ENCODE peak calls at places on chromosomes 12 and 14, in six cellular contexts. A, P, I, U, W and C are unnamed samples.

GRCh38 chr14:79543348-79543747 is 668.0 kb downstream of the DIO2 start:
- DNase-seq in A (no peak), W (no peak), U (no peak), I (no peak), P (no peak), C (no peak)

GRCh38 chr14:23454445-23454856 is 15.1 kb upstream of the NGDN start:
- DNase-seq in U (no peak), W (no peak), P (no peak), I (peak), A (no peak), C (no peak)

GRCh38 chr12:89679631-89680030 is 29.0 kb downstream of the ATP2B1 start:
- DNase-seq in W (no peak), I (no peak), U (no peak), A (no peak), P (no peak), C (no peak)

GRCh38 chr14:90903101-90903500 is 86.9 kb upstream of the TTC7B start:
- DNase-seq in I (peak), A (peak), W (no peak), U (peak), P (peak), C (peak)

GRCh38 chr14:76135722-76136121 is 16.0 kb upstream of the GPATCH2L start:
- DNase-seq in U (no peak), A (no peak), P (no peak), W (no peak), I (no peak), C (no peak)

GRCh38 chr14:84882830-84883229 is 647.1 kb upstream of the FLRT2 start:
- DNase-seq in A (no peak), I (no peak), P (no peak), W (no peak), U (no peak), C (no peak)

GRCh38 chr14:68574906-68575305 is 218.0 kb downstream of the ZFP36L1 start:
- DNase-seq in I (no peak), U (peak), A (no peak), W (no peak), P (no peak), C (no peak)

GRCh38 chr14:23284654-23285529 is 1.0 kb downstream of the HOMEZ start:
- DNase-seq in I (peak), A (no peak), W (no peak), P (no peak), U (peak), C (no peak)

GRCh38 chr12:32920506-32921085 is 24.0 kb upstream of the PKP2 start:
- DNase-seq in I (peak), U (peak), A (no peak), P (no peak), W (no peak), C (peak)

GRCh38 chr14:94009767-94010166 is 12.7 kb downstream of the CCDC197 start:
- DNase-seq in A (no peak), U (peak), P (no peak), W (no peak), I (peak), C (no peak)

GRCh38 chr14:72779679-72780078 is 114.2 kb downstream of the DPF3 start:
- DNase-seq in U (no peak), W (no peak), P (no peak), I (no peak), A (no peak), C (no peak)

GRCh38 chr12:1108276-1108675 is 117.3 kb downstream of the ERC1 start:
- DNase-seq in P (no peak), U (no peak), A (no peak), I (no peak), W (no peak), C (no peak)

GRCh38 chr12:22032732-22033131 is 13.3 kb upstream of the CMAS start:
- DNase-seq in U (no peak), P (no peak), A (no peak), W (no peak), I (no peak), C (no peak)

GRCh38 chr12:9112076-9112853 is 3.5 kb downstream of the A2M start:
- DNase-seq in W (no peak), I (no peak), P (no peak), U (no peak), A (no peak), C (no peak)

GRCh38 chr14:50113381-50113811 is 3.0 kb downstream of the VCPKMT start:
- DNase-seq in P (no peak), W (no peak), A (no peak), U (no peak), I (no peak), C (no peak)

GRCh38 chr12:39441963-39442894 is 691 bp downstream of the KIF21A start:
- DNase-seq in I (peak), P (peak), U (peak), A (peak), W (no peak), C (peak)

GRCh38 chr14:50101417-50101816 is 15.0 kb downstream of the VCPKMT start:
- DNase-seq in P (no peak), I (no peak), A (no peak), U (no peak), W (no peak), C (no peak)

GRCh38 chr14:21711360-21711961 is 37.8 kb upstream of the OR4E1 start:
- DNase-seq in P (no peak), I (peak), A (no peak), W (no peak), U (peak), C (peak)

GRCh38 chr12:27549801-27550652 is 26.0 kb downstream of the PPFIBP1 start:
- DNase-seq in A (peak), U (peak), W (peak), P (peak), I (peak), C (peak)

GRCh38 chr14:104603623-104604401 is 760 bp downstream of the TMEM179 start:
- DNase-seq in P (peak), U (no peak), A (peak), W (no peak), I (no peak), C (no peak)

GRCh38 chr14:61894452-61895077 is 132.3 kb downstream of the SNAPC1 start:
- DNase-seq in I (peak), A (peak), U (peak), P (no peak), W (peak), C (peak)

GRCh38 chr12:94401326-94401725 is 58.3 kb downstream of the CEP83 start:
- DNase-seq in W (no peak), I (no peak), U (no peak), A (no peak), P (no peak), C (no peak)

GRCh38 chr12:97134495-97134894 is 227.4 kb downstream of the NEDD1 start:
- DNase-seq in W (no peak), P (no peak), A (no peak), U (no peak), I (no peak), C (no peak)

GRCh38 chr14:76953196-76953945 is 75.1 kb downstream of the IRF2BPL start:
- DNase-seq in I (peak), P (peak), A (peak), W (no peak), U (peak), C (peak)

GRCh38 chr12:52873832-52874572 is 25.2 kb upstream of the KRT78 start:
- DNase-seq in P (peak), I (peak), U (peak), W (peak), A (peak), C (peak)

GRCh38 chr14:67857778-67858350 is 38.3 kb downstream of the RAD51B start:
- DNase-seq in W (no peak), A (no peak), P (peak), U (no peak), I (no peak), C (no peak)

GRCh38 chr12:38695057-38695456 is 210.3 kb downstream of the CPNE8 start:
- DNase-seq in I (no peak), U (no peak), W (no peak), P (no peak), A (no peak), C (no peak)

GRCh38 chr14:77638738-77639137 is 22.3 kb upstream of the SPTLC2 start:
- DNase-seq in A (no peak), W (no peak), I (peak), P (no peak), U (peak), C (no peak)

GRCh38 chr14:42013560-42013959 is 406.9 kb downstream of the LRFN5 start:
- DNase-seq in I (no peak), U (peak), P (no peak), A (no peak), W (no peak), C (no peak)

GRCh38 chr14:105527381-105528196 is 1.2 kb downstream of the TMEM121 start:
- DNase-seq in U (no peak), W (no peak), I (no peak), P (no peak), A (no peak), C (no peak)

GRCh38 chr12:25529738-25530137 is 23.3 kb downstream of the LMNTD1 start:
- DNase-seq in U (peak), P (no peak), W (no peak), A (no peak), I (peak), C (no peak)

GRCh38 chr12:65524666-65525065 is 246.2 kb downstream of the MSRB3 start:
- DNase-seq in P (no peak), A (no peak), I (no peak), U (peak), W (no peak), C (no peak)

GRCh38 chr14:75274899-75275569 is 3.6 kb upstream of the FOS start:
- DNase-seq in P (peak), U (peak), A (peak), I (no peak), W (no peak), C (no peak)

GRCh38 chr14:49946320-49947141 is 53.6 kb downstream of the ARF6 start:
- DNase-seq in W (no peak), P (no peak), I (peak), A (no peak), U (peak), C (peak)

GRCh38 chr12:14086838-14087237 is 105.4 kb upstream of the GRIN2B start:
- DNase-seq in W (no peak), A (no peak), I (no peak), P (no peak), U (no peak), C (no peak)

GRCh38 chr12:104653730-104654328 is 197.1 kb downstream of the CHST11 start:
- DNase-seq in P (no peak), I (no peak), U (no peak), A (no peak), W (no peak), C (peak)
- TF ChIP-seq CTCF in P (no peak), I (no peak), U (no peak), A (no peak), W (no peak), C (peak)

DNA sequence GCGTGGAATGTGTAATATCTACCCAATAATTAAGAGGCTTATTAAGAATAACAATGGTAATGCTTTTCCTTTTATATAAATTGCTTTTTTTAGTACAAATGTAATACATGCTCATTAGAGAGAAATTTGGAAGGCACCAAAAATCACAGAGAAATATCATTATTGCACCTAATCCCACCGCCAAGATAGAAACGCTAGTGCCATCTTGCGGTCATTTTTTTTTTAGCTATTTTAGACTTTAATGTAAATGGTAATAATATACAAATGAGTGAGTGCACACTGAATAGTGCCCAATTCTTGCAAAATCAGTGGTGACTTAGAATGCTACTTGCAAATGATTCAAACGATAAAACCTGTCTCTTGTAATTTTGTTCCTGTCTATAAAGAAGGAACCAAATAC is 576.8 kb upstream of the TMEM132C start:
- DNase-seq in A (no peak), U (no peak), P (no peak), I (no peak), W (no peak), C (no peak)
- TF ChIP-seq CTCF in A (no peak), U (peak), P (no peak), I (no peak), W (no peak), C (no peak)

GRCh38 chr14:28297559-28297958 is 469.0 kb upstream of the FOXG1 start:
- DNase-seq in P (no peak), U (peak), A (no peak), W (no peak), I (no peak), C (no peak)
- TF ChIP-seq CTCF in P (no peak), U (no peak), A (no peak), W (no peak), I (no peak), C (no peak)

GRCh38 chr12:114935658-114936057 is 251.7 kb upstream of the TBX3 start:
- DNase-seq in U (no peak), P (no peak), I (no peak), A (no peak), W (no peak), C (no peak)
- TF ChIP-seq CTCF in U (no peak), P (no peak), I (no peak), A (no peak), W (no peak), C (no peak)

GRCh38 chr12:109294286-109294796 is 14.7 kb downstream of the FOXN4 start:
- DNase-seq in W (no peak), I (no peak), P (peak), U (no peak), A (no peak), C (no peak)
- TF ChIP-seq CTCF in W (no peak), I (no peak), P (no peak), U (no peak), A (no peak), C (no peak)